ENCODE peak calls at places on chromosomes 2 and 18, in ten cellular contexts. J, K, H, W, Q, D, S, L, A and V are unnamed samples.

GRCh38 chr2:23384551-23385349 is at the start of gene KLHL29:
- DNase-seq in J (peak), H (peak), D (peak), Q (peak), K (peak), S (peak), A (peak), W (peak), L (no peak), V (peak)

GRCh38 chr18:9008203-9008708 is 94.2 kb upstream of the NDUFV2 start:
- DNase-seq in D (no peak), A (no peak), Q (no peak), L (no peak), W (no peak), K (no peak), J (no peak), H (no peak), S (no peak), V (no peak)

GRCh38 chr2:101999122-101999789 is 7.5 kb downstream of the IL1R2 start:
- DNase-seq in A (no peak), D (peak), W (no peak), K (no peak), L (no peak), H (no peak), Q (peak), J (no peak), S (no peak), V (no peak)

GRCh38 chr2:113064898-113065297 is 2.9 kb upstream of the IL1F10 start:
- DNase-seq in A (no peak), H (no peak), K (no peak), S (peak), Q (no peak), L (no peak), D (no peak), J (no peak), W (no peak), V (no peak)

GRCh38 chr18:61833387-61833786 is 59.4 kb downstream of the RNF152 start:
- DNase-seq in A (no peak), Q (peak), H (peak), J (no peak), S (no peak), W (no peak), D (peak), K (no peak), L (no peak), V (peak)

GRCh38 chr18:46630160-46630559 is 26.9 kb downstream of the LOXHD1 start:
- DNase-seq in W (no peak), A (no peak), K (no peak), H (no peak), S (no peak), D (peak), Q (no peak), J (peak), L (no peak), V (no peak)

GRCh38 chr2:229235136-229235914 is 35.8 kb downstream of the PID1 start:
- DNase-seq in W (no peak), S (no peak), D (peak), Q (peak), J (no peak), A (peak), K (peak), L (no peak), H (peak), V (peak)

GRCh38 chr2:237441605-237442004 is 27.6 kb upstream of the COL6A3 start:
- DNase-seq in Q (peak), D (peak), L (no peak), W (no peak), S (no peak), H (no peak), K (no peak), A (no peak), J (no peak), V (peak)

GRCh38 chr2:191178066-191178701 is 27.4 kb upstream of the STAT4 start:
- DNase-seq in K (no peak), W (no peak), S (no peak), Q (peak), D (no peak), L (no peak), A (no peak), J (no peak), H (no peak), V (no peak)

GRCh38 chr2:42876280-42876840 is 84.0 kb upstream of the HAAO start:
- DNase-seq in W (no peak), K (peak), J (peak), A (no peak), D (no peak), L (no peak), S (no peak), H (no peak), Q (no peak), V (no peak)

GRCh38 chr2:230439590-230439989 is 23.6 kb downstream of the SP100 start:
- DNase-seq in A (no peak), L (no peak), W (no peak), D (no peak), H (no peak), S (no peak), K (no peak), J (no peak), Q (peak), V (no peak)

GRCh38 chr2:134790487-134790886 is 47.9 kb upstream of the ACMSD start:
- DNase-seq in A (no peak), L (no peak), W (no peak), D (no peak), Q (no peak), K (no peak), H (no peak), S (no peak), J (no peak), V (no peak)
- TF ChIP-seq CTCF in A (no peak), L (peak), W (no peak), D (peak), Q (peak), K (peak), H (peak), S (no peak), J (peak), V (peak)

DNA sequence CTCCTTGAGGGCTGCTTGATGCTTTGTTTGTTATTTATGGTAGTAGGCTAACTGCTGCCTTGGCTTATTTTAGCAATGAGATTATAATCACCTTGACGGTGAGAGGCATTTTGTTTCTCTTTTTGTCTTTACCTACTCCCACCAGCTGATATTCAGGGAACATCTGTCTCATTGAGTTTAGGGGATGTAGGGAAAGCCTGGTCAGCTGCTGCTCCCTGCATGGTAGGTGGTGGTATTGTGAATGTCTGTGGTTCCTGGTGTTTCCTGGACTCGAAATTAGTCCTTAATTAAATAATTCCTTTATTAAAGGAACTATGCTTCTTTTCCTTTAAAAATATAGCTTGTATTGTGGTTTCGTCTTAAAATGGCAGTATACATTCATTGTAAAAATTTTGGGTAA is 77.8 kb downstream of the ADAM23 start:
- DNase-seq in J (no peak), K (no peak), S (no peak), W (no peak), D (no peak), L (no peak), Q (no peak), A (no peak), H (no peak), V (no peak)
- TF ChIP-seq CTCF in J (no peak), K (no peak), S (no peak), W (no peak), D (no peak), L (no peak), Q (no peak), A (no peak), H (no peak), V (no peak)

GRCh38 chr2:174183076-174183475 is 65.3 kb downstream of the OLA1 start:
- DNase-seq in A (no peak), K (no peak), S (no peak), W (no peak), J (no peak), L (no peak), H (no peak), Q (no peak), D (no peak), V (no peak)

GRCh38 chr2:174180837-174181236 is 67.5 kb downstream of the OLA1 start:
- DNase-seq in L (no peak), D (no peak), A (no peak), K (no peak), J (no peak), S (no peak), Q (peak), H (no peak), W (no peak), V (no peak)

GRCh38 chr2:174176898-174177297 is 71.4 kb downstream of the OLA1 start:
- DNase-seq in K (no peak), Q (peak), D (peak), J (no peak), W (no peak), L (no peak), A (no peak), S (no peak), H (no peak), V (peak)

GRCh38 chr2:174181368-174181767 is 67.0 kb downstream of the OLA1 start:
- DNase-seq in S (no peak), D (no peak), A (no peak), J (no peak), Q (no peak), K (no peak), W (no peak), H (no peak), L (no peak), V (no peak)

GRCh38 chr2:174180165-174180724 is 68.1 kb downstream of the OLA1 start:
- DNase-seq in S (no peak), L (no peak), D (peak), H (no peak), K (no peak), A (no peak), W (no peak), J (no peak), Q (peak), V (peak)
- TF ChIP-seq CTCF in S (no peak), L (peak), D (peak), H (peak), K (no peak), A (no peak), W (no peak), J (peak), Q (peak), V (peak)

GRCh38 chr2:129667586-129667985 is 311.9 kb upstream of the RAB6C start:
- DNase-seq in J (no peak), H (no peak), D (no peak), L (no peak), Q (no peak), A (no peak), W (no peak), K (no peak), S (no peak), V (no peak)

GRCh38 chr2:129658430-129658829 is 321.0 kb upstream of the RAB6C start:
- DNase-seq in K (no peak), J (no peak), W (no peak), Q (no peak), S (no peak), D (no peak), A (no peak), L (no peak), H (no peak), V (no peak)

GRCh38 chr2:129661942-129662341 is 317.5 kb upstream of the RAB6C start:
- DNase-seq in S (no peak), D (no peak), K (no peak), L (no peak), Q (no peak), W (no peak), H (no peak), A (no peak), J (no peak), V (no peak)
- TF ChIP-seq CTCF in S (no peak), D (no peak), K (no peak), L (peak), Q (no peak), W (no peak), H (peak), A (no peak), J (peak), V (no peak)

DNA sequence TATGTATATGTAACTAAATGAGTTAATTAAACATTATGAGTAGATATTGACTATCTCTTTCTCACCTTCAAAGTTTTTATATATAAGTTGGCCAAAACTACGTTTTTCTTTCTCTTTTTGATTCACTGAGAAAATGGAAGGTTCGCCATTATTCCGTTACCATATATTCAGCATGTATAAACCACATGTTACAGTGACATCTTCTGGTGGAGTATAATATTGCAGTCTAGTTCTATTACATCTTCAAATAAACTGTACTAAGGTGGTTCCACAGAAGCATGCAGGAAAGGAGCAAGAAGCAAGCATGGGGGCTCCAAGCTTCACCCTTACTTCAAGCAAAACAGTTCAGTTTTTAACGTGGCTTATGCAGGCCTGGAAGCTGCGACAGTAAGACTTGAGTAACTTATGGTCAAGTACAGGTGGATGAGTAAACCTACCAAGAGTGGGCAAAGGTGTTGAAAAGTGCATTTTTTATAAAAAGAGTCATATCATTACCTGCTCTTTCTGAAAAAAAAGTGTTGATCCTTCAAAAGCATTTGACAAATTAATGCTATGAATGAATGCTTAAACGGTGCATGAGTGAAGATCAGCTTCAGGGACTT is 129.8 kb upstream of the RAB6C start:
- DNase-seq in H (no peak), S (no peak), A (peak), J (no peak), D (peak), K (no peak), L (peak), W (no peak), Q (peak), V (peak)
- TF ChIP-seq CTCF in H (peak), S (peak), A (peak), J (peak), D (peak), K (peak), L (peak), W (peak), Q (peak), V (peak)